ENCODE peak calls at places on chromosomes 2 and 18, in five cellular contexts. Y, B, D, E and N are unnamed samples.
A peak's percentile ranks its signal among the peaks of the same experiment; 100 is the strongest.

GRCh38 chr2:207528980-207529329 is 807 bp upstream of the CREB1 start:
- DNase-seq in Y (no peak), B (no peak), D (peak; percentile 51), E (peak; percentile 56), N (peak; percentile 10)

GRCh38 chr2:181813963-181814565 is 77.5 kb upstream of the ITPRID2 start:
- DNase-seq in Y (no peak), B (peak; percentile 84), D (no peak), E (no peak), N (peak; percentile 96)

GRCh38 chr18:59927246-59927825 is 27.5 kb downstream of the PMAIP1 start:
- DNase-seq in Y (no peak), B (peak; percentile 66), D (no peak), E (no peak), N (no peak)

GRCh38 chr2:96159084-96159830 is 14.0 kb upstream of the DUSP2 start:
- DNase-seq in Y (no peak), B (no peak), D (no peak), E (peak; percentile 28), N (no peak)

GRCh38 chr18:50659091-50660003 is 99.5 kb downstream of the MAPK4 start:
- DNase-seq in Y (no peak), B (peak; percentile 5), D (peak; percentile 44), E (no peak), N (peak; percentile 14)

GRCh38 chr2:215728504-215729065 is 284.8 kb downstream of the MREG start:
- DNase-seq in Y (no peak), B (peak; percentile 95), D (no peak), E (no peak), N (no peak)

GRCh38 chr2:230908595-230909191 is 16.3 kb downstream of the GPR55 start:
- DNase-seq in Y (no peak), B (peak; percentile 93), D (peak; percentile 40), E (peak; percentile 33), N (no peak)

GRCh38 chr18:22563098-22563707 is 145.5 kb upstream of the CTAGE1 start:
- DNase-seq in Y (peak; percentile 51), B (peak; percentile 95), D (peak; percentile 80), E (no peak), N (peak; percentile 80)

GRCh38 chr2:127932199-127932877 is 46.6 kb upstream of the AMMECR1L start:
- DNase-seq in Y (no peak), B (peak; percentile 84), D (peak; percentile 30), E (no peak), N (peak; percentile 17)

GRCh38 chr2:15677141-15677911 is 85.7 kb downstream of the DDX1 start:
- DNase-seq in Y (no peak), B (no peak), D (no peak), E (no peak), N (no peak)

GRCh38 chr2:226862623-226863022 is 26.8 kb downstream of the RHBDD1 start:
- DNase-seq in Y (no peak), B (no peak), D (no peak), E (no peak), N (no peak)

GRCh38 chr2:128734521-128735295 is 416.0 kb upstream of the HS6ST1 start:
- DNase-seq in Y (no peak), B (peak; percentile 29), D (peak; percentile 59), E (peak; percentile 67), N (peak; percentile 80)

GRCh38 chr2:62296034-62296832 is 100.3 kb downstream of the B3GNT2 start:
- DNase-seq in Y (no peak), B (no peak), D (no peak), E (no peak), N (no peak)

GRCh38 chr2:32008811-32009478 is 1.9 kb downstream of the MEMO1 start:
- DNase-seq in Y (peak; percentile 14), B (peak; percentile 51), D (no peak), E (no peak), N (peak; percentile 27)

GRCh38 chr18:68803371-68803770 is 5.5 kb downstream of the CCDC102B start:
- DNase-seq in Y (no peak), B (peak; percentile 95), D (no peak), E (no peak), N (no peak)

GRCh38 chr2:119696005-119696404 is 17.0 kb downstream of the TMEM177 start:
- DNase-seq in Y (no peak), B (no peak), D (no peak), E (no peak), N (no peak)

GRCh38 chr2:3703741-3704355 is 473 bp downstream of the DCDC2C start:
- DNase-seq in Y (no peak), B (no peak), D (no peak), E (no peak), N (no peak)

GRCh38 chr18:59697236-59697932 is at the start of gene CCBE1:
- DNase-seq in Y (peak; percentile 81), B (peak; percentile 71), D (peak; percentile 79), E (peak; percentile 86), N (peak; percentile 76)

GRCh38 chr2:239260546-239261327 is 140.1 kb downstream of the HDAC4 start:
- DNase-seq in Y (no peak), B (no peak), D (no peak), E (peak; percentile 22), N (no peak)

GRCh38 chr2:234793211-234793610 is 158.6 kb upstream of the SH3BP4 start:
- DNase-seq in Y (no peak), B (no peak), D (no peak), E (no peak), N (no peak)

GRCh38 chr2:134218928-134219707 is 34.8 kb upstream of the MGAT5 start:
- DNase-seq in Y (no peak), B (no peak), D (no peak), E (no peak), N (peak; percentile 47)

GRCh38 chr18:58097127-58097906 is 53.3 kb downstream of the NEDD4L start:
- DNase-seq in Y (no peak), B (peak; percentile 37), D (peak; percentile 74), E (no peak), N (peak; percentile 26)

GRCh38 chr2:64979744-64980143 is 9.5 kb upstream of the SLC1A4 start:
- DNase-seq in Y (no peak), B (no peak), D (no peak), E (no peak), N (no peak)

GRCh38 chr2:233059797-233060499 is at the start of gene INPP5D:
- DNase-seq in Y (no peak), B (no peak), D (no peak), E (no peak), N (no peak)

DNA sequence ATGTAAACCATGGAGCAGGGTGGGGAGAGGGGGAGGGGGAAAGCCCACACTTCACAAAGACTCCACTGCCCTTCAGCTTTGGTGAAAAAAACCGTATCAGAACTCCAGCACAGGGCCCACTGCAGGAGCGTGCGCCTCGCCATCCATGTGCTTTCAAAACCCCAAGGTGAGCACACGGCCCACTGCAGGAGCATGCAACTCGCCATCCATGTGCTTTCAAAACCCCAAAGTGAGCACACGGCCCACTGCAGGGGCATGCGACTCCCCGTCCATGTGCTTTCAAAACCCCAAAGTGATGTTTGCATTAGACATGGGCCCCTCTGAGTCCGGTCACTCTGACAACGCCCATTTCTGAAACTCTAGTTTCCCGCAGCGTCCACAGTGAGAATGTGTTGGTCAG is 7.8 kb downstream of the TXNL4A start:
- DNase-seq in Y (no peak), B (no peak), D (no peak), E (no peak), N (no peak)
- H3K4me1 ChIP-seq in Y (no peaks in the 10 kb centered on the region), B (peaks cover 10% of the 10 kb centered on the region), D (no peaks in the 10 kb centered on the region), E (no peaks in the 10 kb centered on the region), N (no peaks in the 10 kb centered on the region)

DNA sequence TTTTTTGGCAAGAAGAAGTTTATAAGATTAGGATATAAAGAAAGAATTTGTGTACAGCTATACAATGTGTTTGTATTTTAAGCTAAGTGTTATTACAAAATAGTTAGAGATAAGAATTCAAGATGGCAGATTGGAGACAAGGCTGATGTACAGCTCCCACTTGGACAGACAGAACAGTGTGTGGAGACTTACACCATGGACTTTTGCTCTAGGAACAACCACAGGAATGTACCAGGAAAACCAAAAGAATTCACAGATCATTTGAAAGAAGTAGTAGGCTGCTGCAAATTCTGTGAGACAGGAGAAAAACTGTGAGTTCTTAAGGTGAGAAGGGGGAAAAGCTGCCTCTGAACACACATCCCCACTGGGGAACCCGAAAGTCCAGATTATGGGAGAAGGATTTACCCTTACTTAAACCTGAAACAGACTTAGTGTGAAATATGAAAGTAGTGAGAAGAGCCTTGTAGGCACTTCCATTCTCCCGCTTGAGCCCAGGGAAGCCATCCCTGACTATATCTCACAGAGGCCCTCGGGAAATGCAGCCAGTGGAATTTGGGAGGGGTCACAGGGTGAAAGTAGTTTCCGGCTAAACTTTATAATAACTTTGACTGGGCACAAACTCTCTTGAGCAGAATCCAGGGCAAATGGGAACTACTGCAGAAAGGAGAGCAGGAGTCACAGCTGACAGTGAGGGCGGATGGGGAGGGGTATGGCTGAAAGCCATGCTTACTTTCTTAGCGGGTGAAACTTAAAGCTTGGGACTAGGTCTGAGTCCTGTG is 11.6 kb upstream of the RPRD1A start:
- DNase-seq in Y (no peak), B (peak; percentile 71), D (no peak), E (no peak), N (no peak)
- H3K9ac ChIP-seq in Y (no peak overlapping the region), B (no peak overlapping the region), D (no peak overlapping the region), E (no peak overlapping the region), N (no peak overlapping the region)

GRCh38 chr2:12321886-12322285 is 394.9 kb upstream of the TRIB2 start:
- DNase-seq in Y (no peak), B (peak; percentile 31), D (no peak), E (no peak), N (no peak)

GRCh38 chr2:12317853-12318426 is 398.8 kb upstream of the TRIB2 start:
- DNase-seq in Y (no peak), B (peak; percentile 96), D (no peak), E (no peak), N (peak; percentile 69)

GRCh38 chr2:12320027-12320734 is 396.6 kb upstream of the TRIB2 start:
- DNase-seq in Y (no peak), B (peak; percentile 48), D (no peak), E (no peak), N (no peak)

GRCh38 chr2:12318427-12319057 is 398.2 kb upstream of the TRIB2 start:
- DNase-seq in Y (no peak), B (peak; percentile 52), D (no peak), E (no peak), N (peak; percentile 84)

DNA sequence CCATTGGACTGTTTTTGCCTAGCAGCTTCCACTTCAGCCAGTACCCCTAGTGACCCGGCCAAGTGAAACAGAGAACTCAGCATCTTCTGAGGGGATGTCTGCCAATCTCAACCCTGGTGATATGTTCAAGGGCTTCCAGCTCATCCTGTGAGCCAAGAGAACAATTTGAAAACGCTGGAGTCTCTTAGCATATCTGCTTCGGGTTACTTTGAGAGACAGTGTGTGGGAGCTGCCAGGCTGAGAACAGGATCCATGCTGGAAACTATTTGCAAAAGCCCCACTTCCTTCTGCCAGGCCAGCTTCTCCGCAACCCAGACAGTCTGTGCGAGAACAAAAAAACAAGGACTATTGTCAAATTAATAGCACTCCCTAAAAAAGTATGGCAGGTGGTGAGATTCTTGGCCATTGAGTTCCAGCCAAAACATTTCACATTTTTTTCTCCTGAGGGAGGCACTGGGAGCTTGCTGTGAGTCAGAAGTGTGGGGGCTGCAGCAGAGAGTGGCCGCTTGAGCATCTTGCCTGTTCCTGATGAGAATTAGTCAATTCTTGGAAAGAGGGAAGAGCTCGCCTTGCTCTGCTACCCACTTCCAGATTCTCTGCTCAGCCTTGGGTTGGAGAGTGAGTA is 395.6 kb upstream of the TRIB2 start:
- DNase-seq in Y (no peak), B (peak; percentile 98), D (peak; percentile 30), E (no peak), N (peak; percentile 52)
- H2BK120ac ChIP-seq in Y (no peak overlapping the region), B (peak overlapping the region; percentile 17), D (no peak overlapping the region), E (no peak overlapping the region), N (no peak overlapping the region)

DNA sequence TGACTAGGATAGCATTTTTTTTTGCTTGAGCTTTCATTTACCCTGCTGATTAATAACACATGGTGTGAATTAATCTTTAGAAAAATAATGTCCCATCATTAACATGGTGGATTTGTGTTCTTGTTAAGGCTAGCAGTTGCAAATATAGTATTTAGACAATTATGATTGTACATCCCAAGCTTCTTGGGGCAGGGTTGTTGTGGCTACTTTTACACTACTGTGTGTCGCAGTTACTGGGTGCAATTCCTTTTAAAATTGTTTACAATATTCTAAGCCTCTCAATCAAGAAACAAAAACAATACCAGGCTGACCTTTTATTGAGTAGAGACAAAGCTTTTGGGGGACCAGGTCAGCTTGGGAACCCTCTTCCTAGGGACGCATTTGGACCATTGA is 2.5 kb downstream of the FMNL2 start:
- DNase-seq in Y (no peak), B (no peak), D (no peak), E (no peak), N (no peak)
- H3K4me1 ChIP-seq in Y (peaks cover 9% of the 10 kb centered on the region), B (peaks cover 2% of the 10 kb centered on the region), D (no peaks in the 10 kb centered on the region), E (no peaks in the 10 kb centered on the region), N (peaks cover 3% of the 10 kb centered on the region)